ENCODE peak calls at places on chromosomes 12 and 14, in four cellular contexts. E is A549, T is HepG2, M is WTC11. D is an unnamed sample.

GRCh38 chr12:130339946-130340345 is 2.3 kb downstream of the PIWIL1 start:
- DNase-seq in E (peak), T (no peak), M (no peak), D (no peak)

GRCh38 chr12:130591736-130592135 is 124.4 kb downstream of the RIMBP2 start:
- DNase-seq in E (no peak), T (no peak), M (no peak), D (no peak)

GRCh38 chr12:109539508-109539907 is 33.8 kb downstream of the MMAB start:
- DNase-seq in E (no peak), T (no peak), M (no peak), D (no peak)

GRCh38 chr14:23633160-23633701 is 2.9 kb upstream of the DHRS2 start:
- DNase-seq in E (no peak), T (peak), M (no peak), D (no peak)

GRCh38 chr14:71400821-71401447 is 493.7 kb downstream of the PCNX1 start:
- DNase-seq in E (no peak), T (no peak), M (no peak), D (no peak)

GRCh38 chr12:57864382-57864781 is 17.9 kb upstream of the CTDSP2 start:
- DNase-seq in E (no peak), T (no peak), M (peak), D (no peak)

GRCh38 chr12:108511633-108512540 is 3.2 kb upstream of the FICD start:
- DNase-seq in E (peak), T (peak), M (peak), D (peak)

GRCh38 chr12:11023387-11023786 is 967 bp upstream of the TAS2R19 start:
- DNase-seq in E (no peak), T (peak), M (no peak), D (no peak)

GRCh38 chr14:103521438-103521961 is 1.1 kb downstream of the CKB start:
- DNase-seq in E (no peak), T (no peak), M (peak), D (peak)

GRCh38 chr14:105070760-105071137 is 5.5 kb upstream of the GPR132 start:
- DNase-seq in E (no peak), T (no peak), M (no peak), D (no peak)

GRCh38 chr12:32107376-32108267 is 975 bp downstream of the BICD1 start:
- DNase-seq in E (peak), T (peak), M (no peak), D (peak)

GRCh38 chr12:123532808-123533649 is 490 bp downstream of the RILPL1 start:
- DNase-seq in E (peak), T (peak), M (peak), D (peak)

GRCh38 chr14:92797935-92798653 is 4.0 kb downstream of the GOLGA5 start:
- DNase-seq in E (no peak), T (peak), M (no peak), D (no peak)

GRCh38 chr12:94571556-94571955 is 78.8 kb downstream of the TMCC3 start:
- DNase-seq in E (peak), T (peak), M (no peak), D (no peak)
- TF ChIP-seq HMGXB4 in E (no peak), T (no peak), M (no peak), D (no peak)

GRCh38 chr12:44159870-44160269 is 324.0 kb downstream of the TMEM117 start:
- DNase-seq in E (no peak), T (no peak), M (no peak), D (no peak)
- TF ChIP-seq HMGXB4 in E (no peak), T (no peak), M (no peak), D (no peak)

DNA sequence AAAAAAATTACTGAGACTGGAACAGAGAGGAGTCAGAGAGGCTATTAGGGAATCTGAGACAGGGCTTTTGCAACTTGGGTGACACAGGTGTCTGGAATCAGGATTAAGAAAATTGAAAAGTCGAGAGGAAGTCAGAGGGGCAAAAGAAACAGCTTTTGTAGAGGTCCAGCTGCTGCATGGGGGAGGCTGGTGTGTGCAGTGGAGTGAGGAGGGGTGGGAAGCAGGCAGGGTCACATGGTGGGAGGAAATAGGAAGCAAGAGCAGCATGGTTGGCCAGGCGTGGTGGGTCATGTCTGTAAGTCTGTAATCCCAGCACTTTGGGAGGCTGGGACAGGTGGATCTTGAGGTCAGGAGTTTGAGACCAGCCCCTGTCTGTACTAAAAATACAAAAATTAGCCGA is 69.7 kb upstream of the VRK1 start:
- DNase-seq in E (no peak), T (no peak), M (no peak), D (no peak)
- TF ChIP-seq HMGXB4 in E (no peak), T (no peak), M (no peak), D (no peak)

GRCh38 chr14:79510659-79511058 is 700.6 kb downstream of the DIO2 start:
- DNase-seq in E (peak), T (no peak), M (no peak), D (no peak)
- TF ChIP-seq HMGXB4 in E (no peak), T (no peak), M (no peak), D (no peak)

DNA sequence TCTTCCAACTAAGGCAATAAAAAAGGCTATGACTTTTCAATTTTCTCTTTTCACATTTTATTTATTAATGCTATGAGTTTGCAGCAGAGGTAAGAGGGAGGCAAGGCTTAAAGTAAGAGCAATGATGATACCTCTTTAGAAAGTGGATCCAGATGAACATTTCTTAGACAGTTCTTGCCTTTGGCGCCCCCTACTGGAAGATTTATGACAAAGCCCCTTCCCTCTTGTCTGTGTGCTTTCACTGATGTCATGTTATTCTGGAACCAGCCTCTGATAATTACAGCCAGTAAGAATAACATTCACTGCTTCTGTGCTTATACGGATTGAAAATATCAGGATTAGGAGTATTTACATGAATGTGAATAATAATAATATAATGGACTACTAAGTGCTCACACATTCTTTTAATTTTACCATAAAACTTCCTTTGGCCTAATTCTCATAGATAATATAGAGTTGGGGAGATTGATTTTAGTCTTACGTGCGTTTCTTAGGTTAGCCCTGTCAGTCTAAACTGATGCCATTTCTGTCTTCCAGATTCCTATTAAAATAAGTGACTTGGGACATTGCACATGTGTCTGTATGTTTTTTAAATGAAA is 1929.9 kb upstream of the SEL1L start:
- DNase-seq in E (peak), T (peak), M (peak), D (peak)
- TF ChIP-seq HMGXB4 in E (no peak), T (no peak), M (no peak), D (no peak)

GRCh38 chr14:69077841-69078240 is 75.1 kb downstream of the DCAF5 start:
- DNase-seq in E (peak), T (no peak), M (no peak), D (no peak)
- TF ChIP-seq HMGXB4 in E (no peak), T (no peak), M (no peak), D (no peak)

DNA sequence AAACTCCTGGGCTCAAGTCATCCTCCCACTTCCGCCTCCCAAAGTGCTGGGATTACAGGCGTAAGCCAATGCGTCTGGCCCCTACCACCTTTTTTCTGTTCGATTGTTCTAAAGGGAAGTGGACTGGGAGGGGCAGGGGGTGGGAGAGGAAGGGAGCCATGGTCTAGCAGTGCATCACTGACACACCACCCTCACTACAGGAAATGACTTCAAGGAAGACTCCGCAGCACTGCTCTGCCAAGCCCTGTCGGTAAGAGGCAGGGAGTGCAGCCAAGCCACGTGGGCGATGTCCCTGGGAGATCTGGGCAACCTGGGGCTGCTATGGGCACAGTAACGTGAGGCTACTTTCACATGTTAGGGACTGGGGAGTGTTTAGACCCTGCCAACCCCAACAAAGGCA is 18.0 kb downstream of the LRRC74A start:
- DNase-seq in E (peak), T (no peak), M (no peak), D (no peak)
- TF ChIP-seq HMGXB4 in E (no peak), T (no peak), M (no peak), D (no peak)

DNA sequence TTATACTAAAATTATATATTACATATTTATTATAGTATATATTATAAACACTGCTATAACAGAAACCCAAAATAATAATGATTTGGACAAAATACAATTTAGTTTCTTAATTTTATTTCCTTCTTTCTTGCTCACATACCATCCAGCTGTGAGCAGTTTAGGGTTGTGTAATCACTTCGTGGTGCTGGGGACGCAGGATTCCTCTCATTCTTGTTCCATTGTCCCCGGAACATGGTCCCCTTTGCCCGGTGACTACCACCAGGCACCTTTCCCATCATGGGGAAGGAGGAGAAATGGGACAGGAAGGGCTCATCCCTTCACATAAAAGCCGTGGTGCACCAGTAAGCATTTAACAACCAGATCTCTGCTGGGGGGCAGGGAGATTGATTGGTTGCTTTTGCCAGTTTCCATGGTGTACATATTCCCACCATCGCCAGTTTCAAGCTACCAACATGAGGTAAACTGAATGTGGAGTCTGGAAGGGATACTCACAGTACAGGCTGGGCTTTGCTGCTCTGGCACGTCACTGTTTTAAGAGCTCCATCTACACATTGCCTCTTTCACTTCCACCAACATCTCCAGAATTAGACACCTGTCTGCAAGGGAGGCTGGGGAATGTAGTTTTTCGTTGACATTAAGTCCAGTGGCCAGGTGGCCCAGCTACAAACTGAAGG is 191.5 kb downstream of the TMEM132C start:
- DNase-seq in E (no peak), T (no peak), M (no peak), D (no peak)
- TF ChIP-seq HMGXB4 in E (no peak), T (no peak), M (no peak), D (no peak)

GRCh38 chr12:16939871-16940306 is 333.9 kb upstream of the LMO3 start:
- DNase-seq in E (peak), T (peak), M (peak), D (peak)
- TF ChIP-seq HMGXB4 in E (no peak), T (peak), M (no peak), D (no peak)

DNA sequence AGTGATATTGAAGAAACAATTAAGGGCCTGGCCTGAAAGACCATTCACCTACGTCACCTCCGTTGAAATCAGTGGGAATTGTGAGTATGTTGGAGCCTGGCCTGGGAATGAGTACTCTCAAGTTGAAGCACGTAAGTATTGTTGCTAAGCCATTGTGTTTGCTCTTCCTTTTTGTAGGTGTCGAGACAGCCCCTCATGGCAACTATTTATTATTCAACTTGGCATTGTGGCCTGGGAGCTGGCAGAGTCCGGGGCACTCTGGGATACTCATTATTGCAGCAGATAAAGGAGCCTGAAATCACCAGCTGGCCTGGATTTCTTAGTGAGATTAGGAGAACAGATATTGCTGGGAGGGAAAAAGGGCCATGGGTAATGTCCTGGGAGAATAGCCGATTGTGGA is 147.4 kb downstream of the C12orf75 start:
- DNase-seq in E (no peak), T (no peak), M (no peak), D (no peak)
- TF ChIP-seq HMGXB4 in E (no peak), T (no peak), M (no peak), D (no peak)